ENCODE peak calls at places on chromosome 3, in five cellular contexts. A is HCT116, Q is OCI-LY7, K is GM23338, O is GM23248. V is an unnamed sample.

GRCh38 chr3:41933154-41933676 is 28.7 kb downstream of the ULK4 start:
- DNase-seq in A (no peak), K (no peak), O (peak), Q (no peak), V (no peak)

GRCh38 chr3:82178291-82178690 is 416.8 kb upstream of the GBE1 start:
- DNase-seq in Q (no peak), K (no peak), A (no peak), O (no peak), V (no peak)

GRCh38 chr3:114499986-114500385 is 206.2 kb downstream of the TIGIT start:
- DNase-seq in K (no peak), Q (no peak), O (no peak), A (no peak), V (no peak)

GRCh38 chr3:148075829-148076716 is 621.6 kb upstream of the AGTR1 start:
- DNase-seq in O (peak), K (peak), A (peak), Q (no peak), V (peak)

GRCh38 chr3:36790765-36791164 is 26.4 kb upstream of the DCLK3 start:
- DNase-seq in O (no peak), K (no peak), Q (no peak), A (no peak), V (no peak)

GRCh38 chr3:14460342-14461005 is 58.1 kb downstream of the SLC6A6 start:
- DNase-seq in K (no peak), A (no peak), Q (no peak), O (peak), V (no peak)

GRCh38 chr3:38528457-38528856 is 32.3 kb downstream of the EXOG start:
- DNase-seq in O (no peak), A (no peak), Q (peak), K (peak), V (no peak)

GRCh38 chr3:168524129-168524528 is 428.4 kb upstream of the GOLIM4 start:
- DNase-seq in K (no peak), A (no peak), O (no peak), Q (no peak), V (no peak)

GRCh38 chr3:193052294-193052693 is 134.6 kb upstream of the MB21D2 start:
- DNase-seq in Q (no peak), K (no peak), A (no peak), O (no peak), V (no peak)

GRCh38 chr3:56800373-56801150 is 1.2 kb downstream of the ARHGEF3 start:
- DNase-seq in K (no peak), Q (peak), O (no peak), A (no peak), V (no peak)

GRCh38 chr3:109994853-109995252 is 657.5 kb upstream of the DPPA4 start:
- DNase-seq in A (peak), O (no peak), Q (no peak), K (no peak), V (no peak)

GRCh38 chr3:134242649-134243637 is 7.7 kb downstream of the RYK start:
- DNase-seq in Q (no peak), O (peak), K (peak), A (peak), V (no peak)

GRCh38 chr3:99500485-99500884 is 137.9 kb upstream of the COL8A1 start:
- DNase-seq in K (no peak), A (no peak), Q (no peak), O (no peak), V (no peak)

GRCh38 chr3:71658131-71658530 is 67.1 kb downstream of the EIF4E3 start:
- DNase-seq in Q (no peak), K (no peak), O (peak), A (peak), V (peak)

GRCh38 chr3:16844222-16844621 is 40.5 kb upstream of the PLCL2 start:
- DNase-seq in A (no peak), Q (no peak), O (no peak), K (no peak), V (peak)

GRCh38 chr3:116770815-116771450 is 61.4 kb downstream of the TUSC7 start:
- DNase-seq in A (peak), Q (peak), K (peak), O (peak), V (peak)

GRCh38 chr3:13528217-13528801 is 20.6 kb upstream of the FBLN2 start:
- DNase-seq in O (peak), Q (no peak), K (peak), A (no peak), V (peak)

GRCh38 chr3:169457807-169458206 is 205.7 kb downstream of the MECOM start:
- DNase-seq in Q (no peak), K (no peak), O (no peak), A (no peak), V (no peak)

GRCh38 chr3:78951546-78951945 is 816.3 kb downstream of the ROBO1 start:
- DNase-seq in O (no peak), A (no peak), Q (no peak), K (no peak), V (peak)

GRCh38 chr3:150293401-150294001 is 114.6 kb upstream of the TSC22D2 start:
- DNase-seq in Q (no peak), A (no peak), O (peak), K (no peak), V (no peak)

GRCh38 chr3:136305879-136306278 is 55.7 kb downstream of the PCCB start:
- DNase-seq in A (peak), Q (peak), O (peak), K (peak), V (no peak)

GRCh38 chr3:194422188-194422587 is 23.1 kb upstream of the GP5 start:
- DNase-seq in O (peak), Q (no peak), K (no peak), A (no peak), V (no peak)

GRCh38 chr3:98893740-98894139 is 7.8 kb downstream of the DCBLD2 start:
- DNase-seq in O (peak), A (no peak), Q (no peak), K (no peak), V (no peak)

GRCh38 chr3:22988566-22988965 is 214.6 kb upstream of the UBE2E2 start:
- DNase-seq in O (no peak), Q (no peak), K (no peak), A (no peak), V (no peak)

GRCh38 chr3:70822777-70823176 is 510.3 kb upstream of the MDFIC2 start:
- DNase-seq in Q (no peak), A (no peak), O (no peak), K (no peak), V (no peak)

GRCh38 chr3:157129782-157130137 is 30.2 kb downstream of the CCNL1 start:
- DNase-seq in Q (no peak), O (no peak), A (peak), K (peak), V (no peak)

GRCh38 chr3:42057561-42058211 is 33.5 kb upstream of the TRAK1 start:
- DNase-seq in O (no peak), K (no peak), A (no peak), Q (peak), V (no peak)

GRCh38 chr3:14984581-14985113 is 37.3 kb downstream of the NR2C2 start:
- DNase-seq in K (no peak), Q (no peak), A (no peak), O (no peak), V (no peak)

DNA sequence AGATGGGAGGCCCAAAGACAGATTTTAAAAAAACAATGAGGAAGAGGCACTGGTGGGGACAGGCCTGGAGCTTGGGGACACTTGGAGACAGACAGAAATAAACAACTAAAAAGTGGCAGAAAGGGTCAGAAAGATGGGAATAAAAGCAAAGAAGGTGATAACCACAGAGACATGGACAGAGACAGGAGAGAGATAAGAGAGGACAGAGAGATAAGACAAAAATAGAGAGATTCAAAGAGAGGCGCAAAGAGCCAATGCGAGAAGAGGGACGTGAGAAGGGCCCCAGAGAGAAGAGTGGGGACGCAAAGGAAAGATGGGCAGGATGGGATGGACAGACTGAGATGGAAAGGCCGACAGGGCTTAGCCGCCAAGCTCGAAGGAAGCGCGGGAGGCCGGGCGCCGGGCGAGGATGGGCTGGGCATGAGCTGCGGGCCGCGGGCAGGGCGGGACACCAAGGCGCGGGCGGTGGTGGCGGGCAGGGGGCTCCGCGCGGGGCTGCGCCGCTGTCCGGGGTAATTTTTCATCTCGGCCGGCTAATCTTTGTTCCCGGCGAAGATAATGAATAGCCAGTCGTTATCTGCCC is 3.1 kb upstream of the GATA2 start:
- DNase-seq in O (no peak), Q (no peak), A (no peak), K (no peak), V (no peak)
- H3K4me2 ChIP-seq in O (no peak), Q (no peak), A (no peak), K (peak), V (peak)

GRCh38 chr3:129620828-129621605 is 14.5 kb upstream of the PLXND1 start:
- DNase-seq in A (no peak), K (no peak), Q (no peak), O (no peak), V (no peak)
- TF ChIP-seq EZH2phosphoT487 in A (no peak), K (no peak), Q (no peak), O (no peak), V (no peak)

GRCh38 chr3:31906182-31906581 is 74.9 kb downstream of the OSBPL10 start:
- DNase-seq in Q (no peak), A (no peak), O (no peak), K (no peak), V (no peak)
- H3K4me2 ChIP-seq in Q (peak), A (no peak), O (no peak), K (no peak), V (no peak)

DNA sequence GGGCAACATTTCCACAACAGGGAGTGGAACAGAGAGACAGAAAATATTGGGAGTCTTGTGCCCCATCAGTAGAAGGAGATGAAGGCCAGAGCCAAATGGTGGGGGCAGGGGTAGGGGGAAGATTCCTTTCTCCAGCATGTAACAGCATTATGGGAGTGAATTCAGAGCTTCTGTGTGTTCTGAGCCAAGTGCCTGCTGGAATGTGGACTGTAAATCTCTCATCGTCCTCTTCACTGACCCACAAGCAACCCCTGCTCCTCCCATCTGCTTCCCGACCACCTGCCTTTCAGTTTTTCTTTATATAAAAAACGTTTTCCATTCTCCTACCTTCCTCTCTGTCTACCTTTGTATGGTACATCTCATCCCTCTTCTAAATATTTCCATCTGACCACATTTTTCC is 344.2 kb upstream of the TPRG1 start:
- DNase-seq in O (no peak), K (no peak), A (no peak), Q (no peak), V (no peak)
- TF ChIP-seq EZH2phosphoT487 in O (no peak), K (no peak), A (no peak), Q (no peak), V (no peak)

V was measured in hepatocyte.